ENCODE peak calls at places on chromosome 1, in nine cellular contexts. One of them, this sample, is unnamed.

GRCh38 chr1:186139706-186140105 is 235.3 kb downstream of the TPR start:
- DNase-seq in endothelial cell: no peak
- DNase-seq in activated CD4-positive, alpha-beta T cell treated with anti-CD3 and anti-CD28 coated beads for 48 hours: no peak
- DNase-seq in Calu3: no peak
- DNase-seq in posterior cingulate gyrus: no peak
- DNase-seq in GM04503: peak
- DNase-seq in C1 segment of cervical spinal cord: no peak
- DNase-seq in activated CD8-positive, alpha-beta memory T cell treated with anti-CD3 and anti-CD28 coated beads, Interleukin-2, amount 10 ng/mL, durations not matched to agents 7 days and 5 days: no peak
- DNase-seq in stimulated activated naive CD4-positive, alpha-beta T cell: no peak
- DNase-seq in this sample: no peak

GRCh38 chr1:17046043-17046657 is 7.7 kb downstream of the SDHB start:
- DNase-seq in endothelial cell: no peak
- DNase-seq in activated CD8-positive, alpha-beta memory T cell treated with anti-CD3 and anti-CD28 coated beads, Interleukin-2, amount 10 ng/mL, durations not matched to agents 7 days and 5 days: no peak
- DNase-seq in activated CD4-positive, alpha-beta T cell treated with anti-CD3 and anti-CD28 coated beads for 48 hours: no peak
- DNase-seq in C1 segment of cervical spinal cord: no peak
- DNase-seq in GM04503: no peak
- DNase-seq in posterior cingulate gyrus: no peak
- DNase-seq in Calu3: no peak
- DNase-seq in stimulated activated naive CD4-positive, alpha-beta T cell: peak
- DNase-seq in this sample: peak

GRCh38 chr1:183310753-183311465 is 107.3 kb downstream of the NMNAT2 start:
- DNase-seq in posterior cingulate gyrus: no peak
- DNase-seq in GM04503: no peak
- DNase-seq in activated CD4-positive, alpha-beta T cell treated with anti-CD3 and anti-CD28 coated beads for 48 hours: peak
- DNase-seq in stimulated activated naive CD4-positive, alpha-beta T cell: no peak
- DNase-seq in endothelial cell: no peak
- DNase-seq in C1 segment of cervical spinal cord: no peak
- DNase-seq in activated CD8-positive, alpha-beta memory T cell treated with anti-CD3 and anti-CD28 coated beads, Interleukin-2, amount 10 ng/mL, durations not matched to agents 7 days and 5 days: no peak
- DNase-seq in Calu3: no peak
- DNase-seq in this sample: no peak

GRCh38 chr1:224273651-224274050 is 56.3 kb downstream of the NVL start:
- DNase-seq in endothelial cell: no peak
- DNase-seq in C1 segment of cervical spinal cord: no peak
- DNase-seq in activated CD8-positive, alpha-beta memory T cell treated with anti-CD3 and anti-CD28 coated beads, Interleukin-2, amount 10 ng/mL, durations not matched to agents 7 days and 5 days: no peak
- DNase-seq in stimulated activated naive CD4-positive, alpha-beta T cell: no peak
- DNase-seq in posterior cingulate gyrus: no peak
- DNase-seq in Calu3: no peak
- DNase-seq in activated CD4-positive, alpha-beta T cell treated with anti-CD3 and anti-CD28 coated beads for 48 hours: no peak
- DNase-seq in GM04503: no peak
- DNase-seq in this sample: no peak

GRCh38 chr1:58754683-58755467 is 29.0 kb downstream of the JUN start:
- DNase-seq in C1 segment of cervical spinal cord: no peak
- DNase-seq in activated CD8-positive, alpha-beta memory T cell treated with anti-CD3 and anti-CD28 coated beads, Interleukin-2, amount 10 ng/mL, durations not matched to agents 7 days and 5 days: peak
- DNase-seq in posterior cingulate gyrus: no peak
- DNase-seq in Calu3: no peak
- DNase-seq in activated CD4-positive, alpha-beta T cell treated with anti-CD3 and anti-CD28 coated beads for 48 hours: no peak
- DNase-seq in endothelial cell: no peak
- DNase-seq in GM04503: no peak
- DNase-seq in stimulated activated naive CD4-positive, alpha-beta T cell: no peak
- DNase-seq in this sample: no peak

GRCh38 chr1:110336300-110337039 is 2.7 kb upstream of the RBM15 start:
- DNase-seq in Calu3: peak
- DNase-seq in endothelial cell: no peak
- DNase-seq in stimulated activated naive CD4-positive, alpha-beta T cell: peak
- DNase-seq in posterior cingulate gyrus: no peak
- DNase-seq in activated CD8-positive, alpha-beta memory T cell treated with anti-CD3 and anti-CD28 coated beads, Interleukin-2, amount 10 ng/mL, durations not matched to agents 7 days and 5 days: no peak
- DNase-seq in activated CD4-positive, alpha-beta T cell treated with anti-CD3 and anti-CD28 coated beads for 48 hours: no peak
- DNase-seq in C1 segment of cervical spinal cord: no peak
- DNase-seq in GM04503: no peak
- DNase-seq in this sample: no peak

GRCh38 chr1:38834221-38834782 is 25.3 kb downstream of the RRAGC start:
- DNase-seq in Calu3: no peak
- DNase-seq in posterior cingulate gyrus: no peak
- DNase-seq in C1 segment of cervical spinal cord: no peak
- DNase-seq in endothelial cell: no peak
- DNase-seq in GM04503: no peak
- DNase-seq in activated CD4-positive, alpha-beta T cell treated with anti-CD3 and anti-CD28 coated beads for 48 hours: no peak
- DNase-seq in stimulated activated naive CD4-positive, alpha-beta T cell: no peak
- DNase-seq in activated CD8-positive, alpha-beta memory T cell treated with anti-CD3 and anti-CD28 coated beads, Interleukin-2, amount 10 ng/mL, durations not matched to agents 7 days and 5 days: no peak
- DNase-seq in this sample: no peak

GRCh38 chr1:99662581-99663208 is 16.8 kb downstream of the PALMD start:
- DNase-seq in activated CD8-positive, alpha-beta memory T cell treated with anti-CD3 and anti-CD28 coated beads, Interleukin-2, amount 10 ng/mL, durations not matched to agents 7 days and 5 days: no peak
- DNase-seq in posterior cingulate gyrus: no peak
- DNase-seq in Calu3: no peak
- DNase-seq in activated CD4-positive, alpha-beta T cell treated with anti-CD3 and anti-CD28 coated beads for 48 hours: no peak
- DNase-seq in GM04503: peak
- DNase-seq in C1 segment of cervical spinal cord: no peak
- DNase-seq in stimulated activated naive CD4-positive, alpha-beta T cell: no peak
- DNase-seq in endothelial cell: no peak
- DNase-seq in this sample: no peak

GRCh38 chr1:93661829-93662474 is 19.7 kb downstream of the BCAR3 start:
- DNase-seq in activated CD4-positive, alpha-beta T cell treated with anti-CD3 and anti-CD28 coated beads for 48 hours: no peak
- DNase-seq in endothelial cell: no peak
- DNase-seq in posterior cingulate gyrus: no peak
- DNase-seq in GM04503: peak
- DNase-seq in activated CD8-positive, alpha-beta memory T cell treated with anti-CD3 and anti-CD28 coated beads, Interleukin-2, amount 10 ng/mL, durations not matched to agents 7 days and 5 days: no peak
- DNase-seq in C1 segment of cervical spinal cord: no peak
- DNase-seq in stimulated activated naive CD4-positive, alpha-beta T cell: no peak
- DNase-seq in Calu3: peak
- DNase-seq in this sample: no peak

GRCh38 chr1:8016244-8017241 is 9.6 kb downstream of the ERRFI1 start:
- DNase-seq in stimulated activated naive CD4-positive, alpha-beta T cell: no peak
- DNase-seq in C1 segment of cervical spinal cord: no peak
- DNase-seq in activated CD4-positive, alpha-beta T cell treated with anti-CD3 and anti-CD28 coated beads for 48 hours: no peak
- DNase-seq in endothelial cell: no peak
- DNase-seq in Calu3: no peak
- DNase-seq in activated CD8-positive, alpha-beta memory T cell treated with anti-CD3 and anti-CD28 coated beads, Interleukin-2, amount 10 ng/mL, durations not matched to agents 7 days and 5 days: no peak
- DNase-seq in GM04503: no peak
- DNase-seq in posterior cingulate gyrus: no peak
- DNase-seq in this sample: no peak

GRCh38 chr1:36387141-36387949 is 1.6 kb upstream of the STK40 start:
- DNase-seq in posterior cingulate gyrus: peak
- DNase-seq in activated CD4-positive, alpha-beta T cell treated with anti-CD3 and anti-CD28 coated beads for 48 hours: no peak
- DNase-seq in activated CD8-positive, alpha-beta memory T cell treated with anti-CD3 and anti-CD28 coated beads, Interleukin-2, amount 10 ng/mL, durations not matched to agents 7 days and 5 days: no peak
- DNase-seq in GM04503: peak
- DNase-seq in C1 segment of cervical spinal cord: no peak
- DNase-seq in endothelial cell: no peak
- DNase-seq in Calu3: no peak
- DNase-seq in stimulated activated naive CD4-positive, alpha-beta T cell: no peak
- DNase-seq in this sample: no peak

GRCh38 chr1:236394905-236395779 is 1.1 kb downstream of the EDARADD start:
- DNase-seq in GM04503: no peak
- DNase-seq in endothelial cell: peak
- DNase-seq in C1 segment of cervical spinal cord: no peak
- DNase-seq in activated CD4-positive, alpha-beta T cell treated with anti-CD3 and anti-CD28 coated beads for 48 hours: peak
- DNase-seq in Calu3: peak
- DNase-seq in posterior cingulate gyrus: no peak
- DNase-seq in stimulated activated naive CD4-positive, alpha-beta T cell: peak
- DNase-seq in activated CD8-positive, alpha-beta memory T cell treated with anti-CD3 and anti-CD28 coated beads, Interleukin-2, amount 10 ng/mL, durations not matched to agents 7 days and 5 days: peak
- DNase-seq in this sample: peak

This sample was measured in NCI-H1092 treated with DMSO at 0.1 percent for 48 hours.